ENCODE peak calls at places on chromosomes 4 and X, in eight cellular contexts. X is H9, U is PC-3, T is mammary epithelial cell, W is fibroblast of lung, R is AG09319, A is SK-N-SH, S is WTC11. L is an unnamed sample.

GRCh38 chr4:107654694-107655093 is 65.3 kb downstream of the PAPSS1 start:
- DNase-seq in X (no peak), U (no peak), T (no peak), W (no peak), R (no peak), A (no peak), S (peak; percentile 13), L (no peak)

GRCh38 chrX:140040397-140040796 is 75.1 kb upstream of the CXorf66 start:
- DNase-seq in X (no peak), U (peak; percentile 86), T (peak; percentile 46), W (no peak), R (no peak), A (no peak), S (no peak), L (no peak)

GRCh38 chr4:98994474-98995182 is 893 bp upstream of the METAP1 start:
- DNase-seq in X (no peak), U (no peak), T (no peak), W (no peak), R (no peak), A (no peak), S (no peak), L (no peak)

GRCh38 chr4:3267576-3268394 is 18.8 kb downstream of the MSANTD1 start:
- DNase-seq in X (no peak), U (no peak), T (no peak), W (no peak), R (no peak), A (no peak), S (peak; percentile 41), L (no peak)

GRCh38 chr4:118363166-118363565 is 10.4 kb upstream of the PRSS12 start:
- DNase-seq in X (no peak), U (no peak), T (no peak), W (no peak), R (no peak), A (no peak), S (no peak), L (no peak)

GRCh38 chrX:131728295-131729145 is 184.6 kb downstream of the OR13H1 start:
- DNase-seq in X (no peak), U (no peak), T (peak; percentile 78), W (no peak), R (peak; percentile 79), A (peak; percentile 54), S (peak; percentile 15), L (no peak)

GRCh38 chr4:102139932-102140331 is 205.3 kb downstream of the SLC39A8 start:
- DNase-seq in X (no peak), U (peak; percentile 88), T (peak; percentile 78), W (no peak), R (no peak), A (no peak), S (no peak), L (no peak)

GRCh38 chr4:13328591-13328990 is 155.5 kb downstream of the RAB28 start:
- DNase-seq in X (no peak), U (peak; percentile 15), T (peak; percentile 70), W (no peak), R (no peak), A (no peak), S (no peak), L (no peak)

GRCh38 chr4:165986956-165987698 is 114.1 kb downstream of the TLL1 start:
- DNase-seq in X (no peak), U (no peak), T (no peak), W (no peak), R (no peak), A (no peak), S (no peak), L (no peak)

GRCh38 chr4:149371021-149371420 is 444.6 kb downstream of the IQCM start:
- DNase-seq in X (peak; percentile 42), U (peak; percentile 65), T (peak; percentile 32), W (peak; percentile 82), R (peak; percentile 40), A (peak; percentile 3), S (peak; percentile 28), L (no peak)

GRCh38 chr4:165393704-165394103 is 14.9 kb downstream of the CPE start:
- DNase-seq in X (no peak), U (no peak), T (no peak), W (no peak), R (no peak), A (no peak), S (no peak), L (no peak)

DNA sequence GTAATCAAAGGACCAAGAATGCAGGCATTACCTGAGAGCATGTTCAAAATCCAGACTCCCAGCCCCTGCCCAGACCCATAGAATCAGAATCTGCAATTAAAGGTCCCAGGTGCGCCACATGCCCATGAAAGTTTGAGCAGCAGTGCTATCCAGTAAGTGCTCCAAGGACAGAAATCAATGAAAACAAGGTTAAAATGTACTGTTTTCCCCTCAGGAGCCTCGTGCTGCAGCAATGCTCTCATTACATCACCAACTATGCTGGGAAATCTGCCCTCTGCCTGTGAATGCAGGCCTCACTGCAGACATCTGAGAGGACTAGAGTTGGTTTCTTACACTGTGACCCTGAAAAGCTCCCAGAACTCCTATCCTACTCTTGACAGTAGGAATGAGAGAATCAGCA is 21.1 kb downstream of the ANXA5 start:
- DNase-seq in X (no peak), U (no peak), T (no peak), W (peak; percentile 47), R (no peak), A (no peak), S (no peak), L (no peak)
- TF ChIP-seq CTCF in X (peak; percentile 35), U (no peak), T (no peak), W (peak; percentile 45), R (peak; percentile 47), A (no peak), S (no peak), L (no peak)

GRCh38 chr4:38060829-38061431 is 100.7 kb downstream of the PTTG2 start:
- DNase-seq in X (no peak), U (no peak), T (no peak), W (peak; percentile 34), R (no peak), A (peak; percentile 43), S (no peak), L (no peak)

GRCh38 chr4:38050560-38051350 is 90.6 kb downstream of the PTTG2 start:
- DNase-seq in X (no peak), U (no peak), T (no peak), W (no peak), R (no peak), A (no peak), S (no peak), L (no peak)

GRCh38 chr4:38058186-38058585 is 98.0 kb downstream of the PTTG2 start:
- DNase-seq in X (no peak), U (no peak), T (no peak), W (no peak), R (no peak), A (peak; percentile 28), S (no peak), L (no peak)

GRCh38 chr4:38056024-38056685 is 96.0 kb downstream of the PTTG2 start:
- DNase-seq in X (no peak), U (no peak), T (no peak), W (no peak), R (no peak), A (no peak), S (no peak), L (peak; percentile 19)

DNA sequence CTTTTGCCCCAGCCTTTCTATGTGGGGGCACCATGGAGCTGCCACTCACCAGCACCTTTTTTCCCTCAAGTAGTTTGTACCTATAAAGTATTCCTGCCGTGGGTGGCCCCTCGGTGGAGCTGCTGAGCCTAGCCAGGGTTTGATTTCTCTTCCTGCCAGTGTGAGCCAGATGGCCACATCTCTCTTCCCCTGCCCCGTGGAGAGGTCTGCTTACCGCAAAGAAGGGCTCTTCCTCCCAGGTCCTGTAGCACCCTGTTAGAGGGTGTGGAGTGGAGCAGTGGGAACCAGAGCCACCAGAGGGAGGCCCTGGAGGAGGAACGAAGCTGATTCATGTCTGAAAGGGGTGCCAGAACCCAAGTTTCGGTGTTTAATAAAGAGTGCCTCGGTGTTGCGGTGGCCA is 95.4 kb downstream of the PTTG2 start:
- DNase-seq in X (peak; percentile 36), U (no peak), T (no peak), W (no peak), R (no peak), A (peak; percentile 37), S (peak; percentile 30), L (peak; percentile 43)
- TF ChIP-seq CTCF in X (peak; percentile 38), U (no peak), T (no peak), W (no peak), R (no peak), A (no peak), S (no peak), L (no peak)

GRCh38 chr4:40306991-40307390 is 28.1 kb upstream of the CHRNA9 start:
- DNase-seq in X (no peak), U (no peak), T (no peak), W (no peak), R (no peak), A (no peak), S (no peak), L (no peak)

GRCh38 chr4:40306203-40306602 is 28.9 kb upstream of the CHRNA9 start:
- DNase-seq in X (no peak), U (no peak), T (no peak), W (no peak), R (no peak), A (no peak), S (no peak), L (no peak)

GRCh38 chr4:40308528-40309122 is 26.5 kb upstream of the CHRNA9 start:
- DNase-seq in X (peak; percentile 41), U (no peak), T (no peak), W (no peak), R (no peak), A (no peak), S (peak; percentile 28), L (no peak)

GRCh38 chr4:40309250-40309774 is 25.8 kb upstream of the CHRNA9 start:
- DNase-seq in X (peak; percentile 94), U (peak; percentile 86), T (peak; percentile 74), W (peak; percentile 86), R (peak; percentile 61), A (peak; percentile 70), S (peak; percentile 95), L (peak; percentile 90)

GRCh38 chr4:40307627-40308497 is 27.3 kb upstream of the CHRNA9 start:
- DNase-seq in X (peak; percentile 43), U (no peak), T (no peak), W (no peak), R (no peak), A (no peak), S (no peak), L (no peak)
- TF ChIP-seq CTCF in X (no peak), U (no peak), T (no peak), W (no peak), R (no peak), A (no peak), S (no peak), L (no peak)

DNA sequence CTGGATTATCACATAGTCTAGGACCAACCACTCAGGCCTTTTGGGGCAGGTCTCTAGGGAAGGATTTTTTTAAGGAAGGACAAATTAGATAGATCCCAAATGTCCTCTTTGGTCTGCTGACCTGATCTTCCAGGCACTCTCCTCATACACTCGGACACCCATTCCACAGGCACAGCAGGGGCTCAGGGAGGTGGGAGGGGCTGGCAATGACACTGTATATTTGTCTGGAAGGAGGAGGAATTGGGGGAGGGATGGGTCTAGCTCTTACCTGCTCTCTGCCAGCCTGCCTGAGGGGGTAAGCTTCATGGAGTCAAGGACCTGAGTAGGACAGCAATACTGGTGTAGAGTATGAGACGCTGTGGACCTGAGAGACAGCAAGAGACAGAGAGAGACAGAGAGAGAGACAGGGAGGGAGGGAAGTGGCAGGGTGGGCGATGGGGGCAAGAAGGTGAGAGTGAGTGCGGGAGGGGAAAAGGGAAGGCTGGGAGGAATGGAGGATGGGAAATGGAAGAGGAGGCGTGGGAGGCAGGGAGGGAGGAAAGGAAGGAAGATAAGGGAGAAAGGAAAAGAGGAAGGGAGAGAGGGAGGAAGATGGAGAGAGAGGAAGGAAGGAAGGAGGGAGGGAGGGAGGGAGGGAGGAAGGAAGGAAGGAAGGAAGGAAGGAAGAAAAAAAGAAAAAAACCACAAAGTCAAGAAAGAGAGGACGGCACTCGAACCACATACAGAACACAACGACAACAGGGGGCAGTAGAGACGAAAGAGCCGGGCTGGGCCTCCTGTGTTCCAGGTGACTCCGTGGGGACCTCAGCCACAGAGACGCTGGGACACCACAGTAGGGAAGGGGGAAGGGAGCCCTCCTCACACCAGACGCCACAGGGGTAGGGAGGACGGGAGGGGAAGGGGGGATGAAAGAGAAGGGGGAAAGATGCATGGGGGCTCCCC is 1.8 kb downstream of the IQSEC2 start:
- DNase-seq in X (no peak), U (no peak), T (no peak), W (no peak), R (no peak), A (no peak), S (no peak), L (no peak)
- TF ChIP-seq CTCF in X (peak; percentile 30), U (peak; percentile 13), T (no peak), W (no peak), R (no peak), A (peak; percentile 34), S (no peak), L (no peak)